ENCODE peak calls at places on chromosomes 3 and 15, in six cellular contexts. S is H1, Q is neuronal stem cell, O is transverse colon, K is ovary, R is body of pancreas. H is an unnamed sample.

GRCh38 chr3:2360815-2361214 is 262.1 kb downstream of the CNTN4 start:
- DNase-seq in K (no peak), Q (no peak), R (no peak), O (no peak), S (no peak), H (no peak)

GRCh38 chr3:78659386-78659987 is 1108.3 kb downstream of the ROBO1 start:
- DNase-seq in S (no peak), O (peak; percentile 17), K (peak; percentile 51), Q (peak; percentile 39), R (peak; percentile 48), H (no peak)

GRCh38 chr3:103169289-103169688 is 734.5 kb downstream of the ZPLD1 start:
- DNase-seq in O (no peak), R (no peak), K (no peak), S (no peak), Q (no peak), H (no peak)

GRCh38 chr3:38960953-38961622 is 90.7 kb downstream of the SCN11A start:
- DNase-seq in O (peak; percentile 51), K (peak; percentile 33), Q (peak; percentile 17), S (peak; percentile 73), R (peak; percentile 80), H (peak; percentile 37)

GRCh38 chr3:63662500-63662899 is 10.0 kb downstream of the SNTN start:
- DNase-seq in O (peak; percentile 9), K (no peak), S (no peak), Q (no peak), R (peak; percentile 28), H (no peak)

GRCh38 chr3:41690766-41691563 is 270.9 kb downstream of the ULK4 start:
- DNase-seq in Q (no peak), S (no peak), R (no peak), O (peak; percentile 35), K (no peak), H (no peak)

GRCh38 chr15:95281470-95281869 is 1049.0 kb upstream of the NR2F2 start:
- DNase-seq in K (no peak), O (no peak), Q (no peak), R (no peak), S (no peak), H (no peak)

GRCh38 chr15:72532991-72533601 is 59.0 kb downstream of the ARIH1 start:
- DNase-seq in S (no peak), O (no peak), Q (no peak), K (no peak), R (peak; percentile 15), H (no peak)

GRCh38 chr3:69385723-69386483 is at the start of gene FRMD4B:
- DNase-seq in O (peak; percentile 65), R (peak; percentile 84), Q (no peak), S (peak; percentile 74), K (peak; percentile 40), H (no peak)

GRCh38 chr15:49075876-49076275 is 29.6 kb upstream of the SECISBP2L start:
- DNase-seq in R (no peak), S (no peak), K (no peak), Q (no peak), O (no peak), H (no peak)

GRCh38 chr3:50278868-50279224 is at the start of gene LSMEM2:
- DNase-seq in Q (no peak), O (no peak), K (no peak), S (no peak), R (no peak), H (no peak)

GRCh38 chr3:126295407-126295939 is 61.7 kb downstream of the KLF15 start:
- DNase-seq in S (no peak), Q (no peak), K (no peak), O (no peak), R (no peak), H (no peak)

GRCh38 chr15:100783760-100784492 is 95.7 kb upstream of the ALDH1A3 start:
- DNase-seq in R (no peak), S (peak; percentile 35), K (peak; percentile 6), Q (no peak), O (no peak), H (no peak)

GRCh38 chr3:12194669-12195161 is 36.0 kb upstream of the TIMP4 start:
- DNase-seq in K (no peak), S (no peak), Q (no peak), O (peak; percentile 78), R (no peak), H (no peak)

GRCh38 chr3:64741344-64741743 is 53.5 kb upstream of the ADAMTS9 start:
- DNase-seq in R (peak; percentile 19), Q (no peak), S (no peak), K (peak; percentile 79), O (peak; percentile 20), H (no peak)

GRCh38 chr3:141603473-141604035 is 116.7 kb downstream of the RASA2 start:
- DNase-seq in O (no peak), Q (no peak), S (no peak), R (no peak), K (no peak), H (no peak)

GRCh38 chr15:20356444-20357138 is 185.0 kb downstream of the GOLGA6L6 start:
- DNase-seq in K (peak; percentile 49), Q (peak; percentile 35), S (peak; percentile 90), O (peak; percentile 40), R (peak; percentile 75), H (peak; percentile 37)
- H3K9me3 ChIP-seq in K (no peaks in the 10 kb centered on the region), Q (peaks cover 20% of the 10 kb centered on the region), S (peaks cover 23% of the 10 kb centered on the region), O (no peaks in the 10 kb centered on the region), R (no peaks in the 10 kb centered on the region), H (peaks cover 50% of the 10 kb centered on the region)

GRCh38 chr15:25094519-25094918 is 139.7 kb downstream of the SNRPN start:
- DNase-seq in K (no peak), S (peak; percentile 33), Q (no peak), O (no peak), R (no peak), H (no peak)
- H3K9me3 ChIP-seq in K (peaks cover 3% of the 10 kb centered on the region), S (peaks cover 23% of the 10 kb centered on the region), Q (peaks cover 10% of the 10 kb centered on the region), O (peaks cover 57% of the 10 kb centered on the region), R (no peaks in the 10 kb centered on the region), H (no peaks in the 10 kb centered on the region)

GRCh38 chr3:44499149-44499898 is 21.9 kb upstream of the ZNF445 start:
- DNase-seq in K (no peak), Q (no peak), R (no peak), S (no peak), O (no peak), H (no peak)
- H3K9me3 ChIP-seq in K (no peaks in the 10 kb centered on the region), Q (peaks cover 35% of the 10 kb centered on the region), R (no peaks in the 10 kb centered on the region), S (peaks cover 38% of the 10 kb centered on the region), O (peaks cover 51% of the 10 kb centered on the region), H (peaks cover 2% of the 10 kb centered on the region)

DNA sequence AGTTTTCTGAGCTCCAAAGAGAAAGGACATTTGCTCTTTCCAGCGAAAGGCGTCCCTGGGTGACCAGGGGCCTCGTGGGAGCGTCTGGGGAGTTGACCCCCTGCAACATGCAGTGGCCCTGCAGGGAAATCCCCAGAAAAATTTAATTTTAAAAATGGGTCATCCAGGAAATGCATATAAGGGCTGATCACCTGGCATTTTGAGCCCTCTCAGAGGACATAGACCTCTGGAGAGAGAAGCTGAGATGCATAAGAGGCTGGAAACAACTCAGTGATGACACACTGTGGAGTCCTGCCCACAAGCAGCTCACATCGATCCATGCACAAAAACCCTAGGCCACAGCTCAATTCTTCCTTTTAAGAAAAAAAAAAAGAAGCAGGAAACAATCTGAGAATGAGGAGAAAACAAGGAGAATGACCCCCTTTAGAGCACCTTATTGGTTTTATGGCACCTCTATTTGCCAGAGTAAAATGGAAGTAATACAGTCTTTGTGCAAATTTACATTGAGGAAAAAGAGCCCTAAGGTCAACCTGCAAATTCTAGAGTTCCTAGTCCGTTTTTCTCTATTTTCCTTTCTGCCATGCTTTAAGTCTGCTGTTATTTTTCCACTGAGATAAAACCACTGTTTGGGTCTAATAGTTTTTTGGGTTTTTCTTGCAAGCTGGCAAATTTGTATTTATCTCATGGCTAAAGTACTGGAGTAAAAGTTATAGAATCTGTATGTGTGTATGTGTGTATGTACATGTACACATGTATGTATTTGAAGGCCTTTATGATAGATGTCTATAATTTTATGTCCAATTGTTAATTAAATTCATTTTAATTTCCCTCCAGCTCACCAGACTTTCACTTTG is 6.9 kb upstream of the BDH1 start:
- DNase-seq in O (no peak), S (no peak), K (no peak), R (no peak), Q (no peak), H (no peak)
- H3K9me3 ChIP-seq in O (no peaks in the 10 kb centered on the region), S (peaks cover 34% of the 10 kb centered on the region), K (no peaks in the 10 kb centered on the region), R (peaks cover 2% of the 10 kb centered on the region), Q (peaks cover 2% of the 10 kb centered on the region), H (no peaks in the 10 kb centered on the region)

DNA sequence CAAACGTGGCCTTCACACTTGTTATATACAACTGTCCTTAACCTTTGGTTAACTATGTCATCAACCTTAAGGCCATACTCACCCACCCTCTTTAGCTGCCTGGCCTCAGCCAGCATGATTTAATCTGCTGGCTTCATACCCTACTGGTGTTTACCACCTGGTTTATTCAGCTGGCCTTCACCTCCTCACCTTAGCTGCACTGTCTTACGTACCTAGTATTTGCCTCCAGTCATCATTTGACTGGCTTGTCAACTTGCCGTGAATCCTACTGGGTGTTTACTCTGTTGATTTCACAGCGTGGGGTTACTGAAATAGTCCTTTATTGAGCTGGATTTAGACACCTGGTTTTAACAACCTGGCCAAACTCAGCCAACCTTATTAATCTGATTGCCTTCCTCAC is 102.8 kb downstream of the IL12A start:
- DNase-seq in O (no peak), R (no peak), S (no peak), K (no peak), Q (no peak), H (no peak)
- H3K9me3 ChIP-seq in O (no peaks in the 10 kb centered on the region), R (no peaks in the 10 kb centered on the region), S (no peaks in the 10 kb centered on the region), K (no peaks in the 10 kb centered on the region), Q (no peaks in the 10 kb centered on the region), H (no peaks in the 10 kb centered on the region)

DNA sequence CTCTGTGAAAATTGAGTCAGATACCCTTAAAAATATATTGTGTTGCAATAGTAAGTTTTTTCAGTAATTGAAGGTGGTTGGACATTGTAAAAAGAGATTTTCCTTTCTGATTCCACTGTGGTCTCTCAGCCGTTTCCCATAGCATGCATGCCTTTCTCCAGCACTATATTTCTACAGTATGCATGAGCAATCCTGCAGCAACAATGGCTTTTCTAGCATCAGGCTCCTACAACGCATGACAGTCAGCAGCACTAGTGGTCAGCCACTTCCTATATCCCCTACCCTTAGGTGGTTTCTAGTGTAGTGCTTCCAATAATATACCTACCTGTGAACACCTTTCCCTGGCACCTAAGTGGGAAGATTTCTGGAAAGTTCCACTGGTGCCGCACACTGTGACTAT is 55.4 kb upstream of the SNRPN start:
- DNase-seq in S (no peak), Q (no peak), K (no peak), R (no peak), O (no peak), H (no peak)
- H3K9me3 ChIP-seq in S (peaks cover 5% of the 10 kb centered on the region), Q (peaks cover 2% of the 10 kb centered on the region), K (no peaks in the 10 kb centered on the region), R (no peaks in the 10 kb centered on the region), O (no peaks in the 10 kb centered on the region), H (no peaks in the 10 kb centered on the region)

DNA sequence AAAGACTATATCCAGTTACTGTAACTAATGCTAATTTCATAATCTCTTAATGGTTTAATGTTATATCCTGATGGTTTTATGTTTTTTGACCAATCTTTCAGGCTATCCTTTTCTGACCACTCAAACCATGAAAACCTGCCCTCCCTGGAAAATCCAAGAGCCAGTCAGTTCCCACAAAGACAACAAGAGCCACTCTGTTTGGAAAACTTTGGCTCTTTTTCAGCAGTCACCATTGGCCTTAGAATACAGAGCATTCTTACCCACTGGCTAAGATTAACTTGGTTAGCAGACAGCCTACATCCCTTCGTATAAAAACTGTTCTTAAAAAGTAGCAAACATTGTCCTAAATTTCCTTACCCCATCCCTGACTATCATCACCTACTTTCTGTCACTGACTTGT is 32.9 kb downstream of the ALCAM start:
- DNase-seq in O (no peak), K (no peak), Q (no peak), R (no peak), S (no peak), H (no peak)
- H3K9me3 ChIP-seq in O (no peaks in the 10 kb centered on the region), K (no peaks in the 10 kb centered on the region), Q (peaks cover 4% of the 10 kb centered on the region), R (no peaks in the 10 kb centered on the region), S (peaks cover 4% of the 10 kb centered on the region), H (no peaks in the 10 kb centered on the region)

H was measured in iPS DF 6.9.